ENCODE peak calls at places on chromosome 20, in eight cellular contexts. H, O, F, B, V, G, N and T are unnamed samples.

GRCh38 chr20:62734881-62735280 is 26.2 kb downstream of the NTSR1 start:
- DNase-seq in V (no peak), H (no peak), B (no peak), N (no peak), G (no peak), F (peak), O (no peak), T (peak)

GRCh38 chr20:61649879-61650200 is 397.8 kb downstream of the CDH4 start:
- DNase-seq in N (no peak), V (no peak), O (no peak), G (no peak), F (no peak), B (no peak), H (no peak), T (no peak)

GRCh38 chr20:944774-945410 is 28.8 kb upstream of the ANGPT4 start:
- DNase-seq in N (no peak), O (no peak), H (no peak), G (no peak), B (no peak), V (no peak), F (no peak), T (no peak)

GRCh38 chr20:62925420-62926228 is 681 bp downstream of the DIDO1 start:
- DNase-seq in G (peak), N (peak), B (peak), V (no peak), O (peak), H (no peak), F (peak), T (peak)

GRCh38 chr20:36585410-36586125 is 12.2 kb downstream of the TGIF2 start:
- DNase-seq in G (no peak), N (no peak), F (peak), H (no peak), O (no peak), V (no peak), B (peak), T (peak)

GRCh38 chr20:59004763-59005522 is 2.1 kb downstream of the CTSZ start:
- DNase-seq in G (peak), B (no peak), F (peak), V (no peak), H (no peak), O (peak), N (no peak), T (peak)

GRCh38 chr20:32634041-32634805 is 39.5 kb downstream of the C20orf203 start:
- DNase-seq in F (no peak), N (peak), H (no peak), G (no peak), B (peak), O (no peak), V (no peak), T (no peak)

GRCh38 chr20:17622851-17623508 is 53.1 kb downstream of the DSTN start:
- DNase-seq in G (no peak), F (no peak), O (peak), N (no peak), V (no peak), H (no peak), B (no peak), T (peak)

GRCh38 chr20:7500362-7500761 is 439.9 kb downstream of the HAO1 start:
- DNase-seq in O (no peak), G (no peak), B (no peak), N (no peak), H (no peak), F (no peak), V (no peak), T (no peak)

GRCh38 chr20:57062696-57063270 is 203.7 kb downstream of the BMP7 start:
- DNase-seq in H (no peak), O (no peak), G (no peak), N (no peak), F (no peak), B (no peak), V (no peak), T (peak)

GRCh38 chr20:40584128-40584819 is 104.8 kb downstream of the MAFB start:
- DNase-seq in H (no peak), B (no peak), G (no peak), O (no peak), N (no peak), F (no peak), V (no peak), T (no peak)

GRCh38 chr20:32909896-32910571 is 51.3 kb downstream of the EFCAB8 start:
- DNase-seq in G (no peak), H (no peak), V (no peak), N (no peak), F (no peak), O (no peak), B (no peak), T (peak)

GRCh38 chr20:57663681-57664451 is 43.6 kb upstream of the ZBP1 start:
- DNase-seq in F (no peak), G (no peak), O (no peak), N (no peak), V (no peak), B (no peak), H (no peak), T (peak)

GRCh38 chr20:48750941-48751620 is 76.7 kb downstream of the PREX1 start:
- DNase-seq in N (peak), V (no peak), B (peak), H (no peak), F (no peak), O (peak), G (peak), T (no peak)

GRCh38 chr20:47973519-47974233 is 188.4 kb upstream of the SULF2 start:
- DNase-seq in G (no peak), V (no peak), N (no peak), O (peak), H (no peak), B (no peak), F (peak), T (no peak)

GRCh38 chr20:46349742-46350056 is 41.4 kb upstream of the CDH22 start:
- DNase-seq in H (no peak), O (no peak), F (no peak), N (peak), V (no peak), G (no peak), B (no peak), T (no peak)

GRCh38 chr20:31496761-31497295 is 17.4 kb upstream of the HM13 start:
- DNase-seq in H (no peak), B (no peak), V (no peak), N (no peak), G (no peak), O (peak), F (peak), T (peak)

GRCh38 chr20:50980071-50980681 is 21.6 kb downstream of the MOCS3 start:
- DNase-seq in F (peak), N (no peak), B (no peak), G (no peak), O (peak), V (peak), H (no peak), T (no peak)

GRCh38 chr20:57746832-57747404 is 37.1 kb upstream of the PMEPA1 start:
- DNase-seq in G (no peak), F (peak), O (no peak), V (no peak), H (no peak), N (no peak), B (no peak), T (peak)

GRCh38 chr20:58618694-58619540 is 32.2 kb upstream of the STX16 start:
- DNase-seq in B (no peak), N (no peak), O (peak), H (no peak), G (no peak), V (no peak), F (no peak), T (no peak)

GRCh38 chr20:14580426-14581074 is 243.1 kb upstream of the FLRT3 start:
- DNase-seq in V (no peak), B (peak), G (no peak), H (no peak), F (no peak), N (peak), O (no peak), T (no peak)

GRCh38 chr20:24950836-24951525 is 1.9 kb downstream of the CST7 start:
- DNase-seq in F (peak), N (no peak), V (no peak), G (no peak), H (no peak), B (no peak), O (no peak), T (peak)

GRCh38 chr20:48411906-48412305 is 415.9 kb downstream of the PREX1 start:
- DNase-seq in B (no peak), N (no peak), F (no peak), H (no peak), O (no peak), V (no peak), G (no peak), T (no peak)

GRCh38 chr20:48658505-48658904 is 169.3 kb downstream of the PREX1 start:
- DNase-seq in F (no peak), H (no peak), B (no peak), G (no peak), N (no peak), V (no peak), O (no peak), T (no peak)

GRCh38 chr20:15708984-15709598 is 864.2 kb downstream of the KIF16B start:
- DNase-seq in O (peak), B (peak), F (no peak), G (peak), H (no peak), N (no peak), V (peak), T (no peak)

GRCh38 chr20:59145926-59146800 is 17.5 kb upstream of the ZNF831 start:
- DNase-seq in N (no peak), B (no peak), G (no peak), V (peak), H (peak), O (no peak), F (no peak), T (peak)

GRCh38 chr20:19212524-19213502 is at the start of gene SLC24A3:
- DNase-seq in V (peak), H (no peak), F (peak), N (peak), G (peak), B (peak), O (peak), T (no peak)

GRCh38 chr20:49283703-49284625 is 6.1 kb upstream of the ZNFX1 start:
- DNase-seq in H (no peak), B (no peak), O (no peak), N (no peak), G (no peak), F (no peak), V (no peak), T (no peak)

GRCh38 chr20:44392776-44393607 is 37.5 kb downstream of the HNF4A start:
- DNase-seq in N (no peak), O (peak), V (no peak), B (no peak), F (no peak), G (no peak), H (no peak), T (no peak)

GRCh38 chr20:58133020-58133419 is 95.4 kb downstream of the ANKRD60 start:
- DNase-seq in B (no peak), H (no peak), V (no peak), G (no peak), F (peak), O (no peak), N (no peak), T (peak)

GRCh38 chr20:62832212-62832922 is 15.5 kb downstream of the COL9A3 start:
- DNase-seq in G (no peak), F (no peak), V (peak), O (peak), H (no peak), N (no peak), B (peak), T (peak)

GRCh38 chr20:37453288-37453687 is 67.8 kb upstream of the NNAT start:
- DNase-seq in O (no peak), F (no peak), G (no peak), B (no peak), V (no peak), H (no peak), N (no peak), T (no peak)

GRCh38 chr20:58571942-58572666 is 56.9 kb upstream of the APCDD1L start:
- DNase-seq in B (no peak), H (no peak), N (no peak), F (no peak), O (no peak), G (no peak), V (no peak), T (no peak)

GRCh38 chr20:45576995-45577394 is 2.1 kb downstream of the WFDC8 start:
- DNase-seq in B (no peak), N (no peak), V (no peak), F (no peak), G (no peak), O (no peak), H (no peak), T (no peak)

GRCh38 chr20:10978713-10979112 is 304.9 kb upstream of the JAG1 start:
- DNase-seq in O (no peak), H (no peak), B (no peak), N (no peak), V (no peak), F (peak), G (no peak), T (no peak)

GRCh38 chr20:38650010-38650409 is 48.4 kb downstream of the ARHGAP40 start:
- DNase-seq in G (no peak), H (no peak), F (no peak), B (no peak), N (no peak), O (no peak), V (no peak), T (no peak)

GRCh38 chr20:63979549-63980316 is at the start of gene SAMD10:
- DNase-seq in B (peak), N (peak), H (no peak), F (peak), V (peak), G (peak), O (peak), T (peak)

GRCh38 chr20:23752481-23753193 is 1.9 kb upstream of the CST1 start:
- DNase-seq in H (no peak), O (no peak), B (no peak), N (no peak), G (no peak), F (no peak), V (no peak), T (no peak)

GRCh38 chr20:57177636-57178280 is 88.7 kb downstream of the BMP7 start:
- DNase-seq in G (no peak), V (no peak), H (no peak), O (no peak), N (no peak), F (no peak), B (no peak), T (no peak)